ENCODE peak calls at places on chromosomes 4 and X, in eight cellular contexts. R is sigmoid colon, G is WERI-Rb-1, Q is right cardiac atrium, M is pancreas, W is K562, H is Peyer's patch, X is spleen. A is an unnamed sample.

GRCh38 chrX:21708116-21708515 is 49.8 kb downstream of the SMPX start:
- DNase-seq in Q (no peak), W (no peak), R (no peak), X (no peak), G (peak), M (no peak), H (no peak), A (no peak)

GRCh38 chrX:129631850-129632249 is 22.9 kb downstream of the APLN start:
- DNase-seq in G (no peak), R (peak), Q (no peak), H (no peak), W (no peak), M (no peak), X (no peak), A (no peak)

GRCh38 chr4:151276787-151277557 is at the start of gene PRSS48:
- DNase-seq in Q (peak), W (peak), R (peak), X (no peak), H (peak), M (peak), G (peak), A (peak)

GRCh38 chr4:78938868-78939666 is at the start of gene PAQR3:
- DNase-seq in W (peak), M (peak), X (peak), G (peak), R (peak), H (peak), Q (peak), A (peak)

GRCh38 chrX:150084474-150085229 is 146.4 kb upstream of the EOLA2 start:
- DNase-seq in G (no peak), Q (no peak), X (no peak), R (no peak), H (no peak), M (no peak), W (no peak), A (no peak)

GRCh38 chrX:46637937-46638336 is 64.4 kb downstream of the CHST7 start:
- DNase-seq in G (no peak), M (no peak), Q (no peak), W (no peak), R (no peak), H (no peak), X (no peak), A (no peak)

GRCh38 chrX:149504226-149504914 is 736 bp downstream of the IDS start:
- DNase-seq in M (no peak), Q (no peak), R (no peak), G (peak), W (peak), X (peak), H (no peak), A (no peak)

GRCh38 chrX:46574941-46575381 is 1.4 kb downstream of the CHST7 start:
- DNase-seq in X (peak), R (no peak), G (peak), M (peak), H (no peak), Q (peak), W (no peak), A (no peak)

GRCh38 chr4:156294577-156294976 is 340.9 kb upstream of the CTSO start:
- DNase-seq in X (no peak), Q (no peak), G (peak), W (no peak), H (no peak), R (no peak), M (no peak), A (no peak)

GRCh38 chrX:103073442-103073841 is 9.5 kb upstream of the BEX1 start:
- DNase-seq in Q (no peak), X (no peak), W (no peak), R (no peak), H (no peak), M (no peak), G (no peak), A (no peak)

GRCh38 chrX:151004085-151004484 is 20.9 kb downstream of the HMGB3 start:
- DNase-seq in W (no peak), Q (no peak), G (no peak), M (no peak), X (no peak), H (no peak), R (no peak), A (no peak)

GRCh38 chr4:109164011-109164410 is 138.4 kb downstream of the COL25A1 start:
- DNase-seq in H (no peak), G (no peak), Q (no peak), R (no peak), X (no peak), M (no peak), W (no peak), A (no peak)

GRCh38 chr4:950136-951020 is 18.1 kb downstream of the TMEM175 start:
- DNase-seq in M (no peak), W (no peak), R (no peak), G (no peak), H (peak), Q (peak), X (peak), A (peak)

GRCh38 chrX:22652596-22652995 is 347.2 kb upstream of the DDX53 start:
- DNase-seq in Q (no peak), H (no peak), G (no peak), W (no peak), R (no peak), X (no peak), M (no peak), A (peak)

GRCh38 chr4:86831262-86832090 is 17.7 kb downstream of the SLC10A6 start:
- DNase-seq in G (no peak), W (no peak), R (no peak), H (no peak), X (no peak), Q (peak), M (no peak), A (no peak)

GRCh38 chrX:41946973-41947612 is 23.7 kb upstream of the CASK start:
- DNase-seq in M (no peak), X (no peak), W (no peak), R (no peak), Q (no peak), G (peak), H (no peak), A (no peak)

GRCh38 chr4:182093431-182093831 is 149.8 kb upstream of the TENM3 start:
- DNase-seq in R (no peak), H (no peak), Q (no peak), M (no peak), W (no peak), G (no peak), X (no peak), A (no peak)

GRCh38 chr4:103052779-103053178 is 23.8 kb downstream of the SLC9B2 start:
- DNase-seq in M (no peak), H (no peak), G (no peak), W (no peak), Q (no peak), X (no peak), R (no peak), A (no peak)

GRCh38 chr4:32042486-32042885 is 1322.3 kb downstream of the PCDH7 start:
- DNase-seq in H (no peak), R (no peak), G (no peak), W (no peak), X (no peak), Q (no peak), M (no peak), A (no peak)

GRCh38 chr4:98433608-98434198 is 172.5 kb downstream of the RAP1GDS1 start:
- DNase-seq in R (no peak), G (no peak), H (no peak), M (no peak), W (no peak), Q (no peak), X (no peak), A (no peak)

GRCh38 chrX:77893713-77894112 is 1.5 kb downstream of the MAGT1 start:
- DNase-seq in M (no peak), W (no peak), G (no peak), R (no peak), Q (no peak), X (no peak), H (no peak), A (no peak)

GRCh38 chr4:144649646-144650045 is 3.7 kb downstream of the HHIP start:
- DNase-seq in W (no peak), Q (no peak), M (no peak), R (no peak), G (no peak), X (no peak), H (no peak), A (no peak)

GRCh38 chr4:8282134-8282641 is 12.6 kb downstream of the HTRA3 start:
- DNase-seq in H (no peak), R (peak), W (no peak), G (no peak), Q (peak), M (no peak), X (peak), A (no peak)

GRCh38 chrX:136528645-136529315 is 3.2 kb upstream of the VGLL1 start:
- DNase-seq in H (no peak), G (no peak), R (no peak), X (no peak), M (no peak), Q (no peak), W (peak), A (no peak)

GRCh38 chr4:154982187-154983047 is 201.3 kb downstream of the RBM46 start:
- DNase-seq in H (no peak), X (no peak), M (peak), G (peak), W (peak), R (no peak), Q (peak), A (peak)

GRCh38 chr4:101346312-101346561 is 1.1 kb downstream of the PPP3CA start:
- DNase-seq in R (no peak), X (no peak), W (no peak), G (no peak), H (no peak), Q (no peak), M (no peak), A (peak)
- H3K27ac ChIP-seq in R (peak), X (peak), W (no peak), G (no peak), H (peak), Q (peak), M (peak), A (peak)

GRCh38 chr4:40923326-40924095 is 173.8 kb downstream of the NSUN7 start:
- DNase-seq in G (no peak), X (no peak), M (peak), Q (peak), R (no peak), H (no peak), W (no peak), A (no peak)
- H3K4me3 ChIP-seq in G (no peak), X (no peak), M (no peak), Q (no peak), R (no peak), H (no peak), W (no peak), A (no peak)

GRCh38 chrX:48782795-48783194 is 3.6 kb upstream of the GATA1 start:
- DNase-seq in H (no peak), W (peak), Q (no peak), X (no peak), R (no peak), G (no peak), M (peak), A (no peak)
- H3K27ac ChIP-seq in H (no peak), W (peak), Q (no peak), X (no peak), R (no peak), G (no peak), M (no peak), A (no peak)

GRCh38 chrX:139692506-139692849 is 15.5 kb downstream of the MCF2 start:
- DNase-seq in W (no peak), R (no peak), Q (no peak), H (no peak), X (no peak), M (no peak), G (no peak), A (no peak)

GRCh38 chrX:139691843-139692505 is 16.0 kb downstream of the MCF2 start:
- DNase-seq in M (peak), H (no peak), Q (peak), W (no peak), X (peak), G (no peak), R (no peak), A (no peak)

GRCh38 chrX:139691493-139691842 is 16.5 kb downstream of the MCF2 start:
- DNase-seq in W (no peak), H (no peak), G (no peak), M (no peak), Q (peak), X (peak), R (no peak), A (no peak)

DNA sequence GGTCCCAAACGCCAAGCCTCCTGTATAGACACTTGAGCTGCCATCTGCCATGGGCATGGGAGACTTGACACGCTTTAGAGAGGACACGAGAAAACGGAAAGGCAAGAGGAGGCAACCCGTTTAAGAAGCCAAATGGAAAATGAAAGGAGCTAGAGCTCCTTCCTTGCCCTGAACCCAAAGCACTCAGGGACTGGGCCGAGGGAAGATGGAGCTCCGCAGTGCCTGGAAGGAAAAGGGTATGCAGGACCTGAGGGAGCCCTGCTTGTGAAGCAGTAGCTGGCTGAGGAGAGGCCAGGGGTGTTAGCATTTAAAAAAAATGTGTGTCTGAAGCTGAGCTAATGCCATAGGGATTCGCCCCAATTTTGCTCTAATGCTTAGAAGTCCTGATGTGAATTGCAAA is 15.1 kb downstream of the MCF2 start:
- DNase-seq in W (no peak), R (no peak), G (no peak), X (no peak), Q (no peak), H (no peak), M (no peak), A (no peak)
- H3K4me3 ChIP-seq in W (no peak), R (no peak), G (no peak), X (peak), Q (peak), H (no peak), M (no peak), A (no peak)

DNA sequence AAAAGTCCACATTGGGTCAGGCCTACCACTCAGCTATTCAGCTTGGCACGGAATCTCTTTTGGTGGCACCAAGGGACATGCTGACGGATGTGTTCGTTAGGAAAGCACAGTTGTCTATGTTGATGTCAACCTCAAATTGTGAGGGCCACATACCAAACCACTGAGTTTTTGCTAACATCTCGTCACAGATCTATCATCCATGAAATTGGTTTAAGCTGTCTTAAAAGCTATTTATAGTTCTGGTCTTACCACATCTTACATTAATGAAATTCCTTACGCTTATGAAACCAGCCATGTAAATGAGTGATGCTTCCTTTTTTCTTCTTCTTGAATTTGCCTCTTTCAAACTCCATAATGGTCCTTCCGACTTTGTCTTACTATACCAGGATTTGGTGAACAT is 101.5 kb downstream of the MGST2 start:
- DNase-seq in H (no peak), Q (no peak), R (no peak), W (no peak), X (no peak), G (no peak), M (no peak), A (no peak)
- H3K27ac ChIP-seq in H (no peak), Q (no peak), R (no peak), W (no peak), X (no peak), G (no peak), M (no peak), A (no peak)

GRCh38 chr4:36242629-36243354 is 1.5 kb downstream of the ARAP2 start:
- DNase-seq in H (no peak), R (no peak), G (no peak), M (no peak), X (no peak), W (no peak), Q (no peak), A (no peak)
- H3K4me3 ChIP-seq in H (peak), R (peak), G (no peak), M (peak), X (peak), W (no peak), Q (peak), A (peak)

DNA sequence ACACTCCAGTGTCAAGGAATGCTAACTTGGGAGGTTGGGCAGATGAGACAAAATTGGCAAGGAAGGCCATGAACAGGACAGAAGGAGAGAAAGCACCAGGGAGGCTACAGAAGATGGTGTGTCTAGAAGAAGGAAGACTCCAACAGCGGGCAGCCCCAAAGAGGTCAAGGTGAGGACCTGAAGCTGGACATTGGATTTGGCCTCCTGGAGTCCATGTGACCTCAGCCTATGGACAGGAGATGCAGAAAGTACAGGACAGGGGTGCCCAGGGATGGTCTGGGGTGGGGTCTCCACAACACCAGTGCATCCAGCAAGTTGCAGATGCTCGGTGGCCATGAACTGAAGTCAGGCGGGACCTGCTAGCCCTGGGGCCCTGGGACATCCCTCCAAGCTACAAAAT is 86.2 kb downstream of the JAKMIP1 start:
- DNase-seq in G (no peak), Q (no peak), R (no peak), M (no peak), H (no peak), X (no peak), W (no peak), A (no peak)
- H3K27ac ChIP-seq in G (no peak), Q (no peak), R (no peak), M (no peak), H (no peak), X (no peak), W (no peak), A (no peak)

DNA sequence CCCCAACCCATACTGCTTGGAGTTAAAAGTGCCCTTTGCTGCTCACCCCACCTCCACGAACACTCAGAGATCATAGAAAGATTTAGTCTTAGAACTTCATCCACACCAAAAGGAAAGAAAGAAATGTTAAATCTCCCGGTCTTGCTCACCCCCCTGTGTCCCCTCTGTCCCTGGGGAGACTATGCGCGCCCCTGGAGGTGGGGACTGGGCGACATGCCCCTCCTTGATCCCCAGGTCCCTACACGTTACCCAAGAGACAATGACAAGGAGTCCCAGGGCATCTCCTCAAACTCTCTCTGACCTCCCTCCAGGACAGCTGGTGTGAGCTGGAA is 612 bp downstream of the ITM2A start:
- DNase-seq in H (no peak), X (no peak), Q (no peak), M (no peak), G (no peak), R (no peak), W (no peak), A (no peak)
- H3K4me3 ChIP-seq in H (peak), X (peak), Q (peak), M (peak), G (no peak), R (peak), W (peak), A (peak)

DNA sequence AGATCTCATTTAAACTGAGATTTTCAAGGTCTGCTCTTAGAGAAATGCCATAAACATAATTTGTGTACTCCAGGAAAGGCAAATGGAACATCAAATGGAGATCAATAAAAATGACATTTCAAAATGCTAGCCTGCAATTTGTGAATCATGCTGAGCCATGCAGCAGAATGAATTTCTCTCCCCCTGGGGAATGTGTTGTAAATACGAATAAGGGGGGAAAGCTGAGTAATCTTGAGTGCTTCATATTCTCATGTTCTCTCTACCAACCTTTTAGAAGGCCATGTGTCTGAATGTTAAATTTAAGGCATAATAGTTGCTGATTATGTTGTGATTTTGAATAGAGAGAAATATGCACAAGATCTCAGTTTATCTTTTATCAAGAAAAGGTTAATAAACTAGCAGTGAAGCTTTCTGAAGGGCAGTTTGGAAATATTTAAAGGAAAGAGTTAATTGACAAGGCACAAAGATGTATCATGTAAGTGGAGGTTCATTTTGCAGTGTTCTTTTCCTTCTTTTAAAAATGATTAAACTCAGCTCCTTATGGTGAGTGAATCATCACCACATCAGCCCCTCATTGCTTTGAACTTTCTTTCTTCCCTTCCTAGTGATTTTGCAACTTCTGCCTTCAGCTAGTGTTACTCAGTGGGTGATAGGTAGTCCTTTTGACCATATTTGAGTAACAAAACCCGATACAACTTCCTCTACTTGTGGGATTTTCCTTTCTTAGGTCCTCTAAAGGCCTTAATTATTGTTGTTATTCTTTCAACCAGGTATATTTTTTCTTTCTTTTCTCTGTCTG is 8.0 kb downstream of the ZCCHC4 start:
- DNase-seq in G (no peak), W (no peak), M (no peak), Q (no peak), R (no peak), H (no peak), X (no peak), A (no peak)
- H3K27ac ChIP-seq in G (no peak), W (no peak), M (no peak), Q (no peak), R (no peak), H (no peak), X (no peak), A (no peak)

DNA sequence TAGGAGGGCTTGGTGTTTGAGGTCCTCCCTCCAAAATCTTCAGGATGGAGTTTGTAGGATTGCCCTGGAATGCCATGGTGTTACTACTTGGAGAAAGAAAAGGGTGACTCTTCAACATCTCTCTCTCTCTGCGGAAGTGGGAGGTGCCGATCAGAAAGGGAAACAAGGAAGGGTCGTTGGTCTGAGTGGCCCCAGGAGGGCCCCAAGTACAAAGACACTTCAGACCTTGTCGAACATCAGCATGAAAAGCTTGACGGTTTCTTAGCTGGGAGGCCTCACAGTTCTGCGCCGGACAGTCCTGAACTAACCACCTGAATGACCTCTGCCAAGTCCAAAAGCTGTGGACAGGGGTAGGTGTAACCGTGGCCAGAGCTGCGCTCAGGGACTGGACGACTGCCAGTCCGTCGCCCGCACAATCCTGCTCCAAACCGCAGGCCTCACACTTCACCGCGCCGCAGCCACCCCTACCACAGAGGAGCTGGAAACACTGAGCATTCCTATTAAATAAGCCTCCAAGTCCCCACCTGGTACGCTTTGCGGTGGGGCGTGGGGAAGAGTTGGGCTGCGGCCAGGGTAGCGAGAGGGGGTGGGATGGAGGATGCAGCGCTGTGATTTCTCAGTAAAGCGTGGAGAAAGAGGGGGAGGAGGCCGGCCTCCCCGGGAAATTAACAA is 540 bp upstream of the GSX2 start:
- DNase-seq in M (no peak), H (no peak), G (no peak), W (no peak), R (no peak), X (no peak), Q (peak), A (no peak)
- H3K4me3 ChIP-seq in M (no peak), H (no peak), G (no peak), W (no peak), R (peak), X (peak), Q (peak), A (no peak)

A was measured in colonic mucosa.